ENCODE peak calls at places on chromosomes 5 and 9, in four cellular contexts. Q, H, V and X are unnamed samples.

GRCh38 chr5:172870261-172870806 is 36.3 kb downstream of the ERGIC1 start:
- DNase-seq in H (no peak), Q (no peak), V (no peak), X (no peak)

GRCh38 chr9:3948826-3949578 is 350.9 kb downstream of the GLIS3 start:
- DNase-seq in Q (no peak), V (no peak), H (no peak), X (no peak)

GRCh38 chr9:90803860-90804593 is 2.4 kb downstream of the SYK start:
- DNase-seq in H (no peak), V (no peak), Q (no peak), X (no peak)

GRCh38 chr5:55636711-55637110 is 75.4 kb downstream of the SLC38A9 start:
- DNase-seq in H (peak), V (no peak), Q (no peak), X (peak)

GRCh38 chr9:88586452-88586851 is 51.5 kb downstream of the NXNL2 start:
- DNase-seq in Q (no peak), H (no peak), V (no peak), X (no peak)

GRCh38 chr5:86979801-86980510 is 287.7 kb upstream of the RASA1 start:
- DNase-seq in Q (no peak), V (no peak), H (peak), X (no peak)

GRCh38 chr9:97710356-97711222 is 13.4 kb upstream of the XPA start:
- DNase-seq in H (peak), Q (peak), V (no peak), X (no peak)

GRCh38 chr5:117041926-117042595 is 467.4 kb upstream of the SEMA6A start:
- DNase-seq in H (no peak), V (no peak), Q (no peak), X (no peak)

GRCh38 chr9:16058131-16058549 is 505.3 kb downstream of the CCDC171 start:
- DNase-seq in V (no peak), Q (no peak), H (no peak), X (no peak)

GRCh38 chr5:109921735-109922395 is 232.1 kb downstream of the MAN2A1 start:
- DNase-seq in H (no peak), V (no peak), Q (no peak), X (no peak)

GRCh38 chr5:53590759-53591158 is 30.3 kb downstream of the NDUFS4 start:
- DNase-seq in V (no peak), H (no peak), Q (no peak), X (no peak)

GRCh38 chr5:94832685-94833084 is 214.2 kb downstream of the SLF1 start:
- DNase-seq in V (no peak), Q (no peak), H (no peak), X (no peak)

GRCh38 chr9:118395415-118395814 is 691.2 kb downstream of the TLR4 start:
- DNase-seq in Q (no peak), H (no peak), V (no peak), X (no peak)

GRCh38 chr5:122076669-122077450 is 1.2 kb downstream of the LOX start:
- DNase-seq in V (no peak), H (peak), Q (peak), X (peak)

GRCh38 chr5:175202461-175203065 is 241.4 kb downstream of the DRD1 start:
- DNase-seq in V (no peak), H (no peak), Q (no peak), X (no peak)

GRCh38 chr9:20962487-20962886 is 69.0 kb downstream of the HACD4 start:
- DNase-seq in H (no peak), Q (no peak), V (no peak), X (no peak)

GRCh38 chr5:112594060-112594850 is 143.4 kb upstream of the APC start:
- DNase-seq in Q (peak), H (no peak), V (no peak), X (no peak)

GRCh38 chr9:42388846-42389245 is 205.4 kb downstream of the SPATA31A6 start:
- DNase-seq in Q (no peak), H (no peak), V (no peak), X (no peak)

GRCh38 chr5:2999926-3000325 is 248.4 kb upstream of the IRX2 start:
- DNase-seq in V (no peak), Q (no peak), H (no peak), X (no peak)

DNA sequence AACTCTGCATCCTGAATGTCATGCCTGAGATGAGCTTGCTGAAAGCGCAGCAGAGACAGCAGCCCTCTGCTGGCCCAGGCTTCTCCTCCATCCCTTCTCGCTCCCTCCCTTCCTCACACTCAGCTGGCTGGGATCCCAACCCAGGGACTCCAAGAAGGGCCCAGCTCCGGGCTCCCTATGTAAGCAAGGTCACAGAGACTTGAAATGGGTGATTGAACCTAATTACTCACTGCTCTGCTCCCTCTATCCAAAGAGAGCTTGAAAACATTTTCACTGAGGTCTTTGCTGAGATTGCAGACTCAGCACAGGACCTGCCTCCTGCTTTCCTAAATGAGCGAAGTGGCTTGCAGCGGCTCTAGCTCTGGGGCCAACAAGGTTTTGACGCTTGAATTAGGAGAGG is 42.8 kb downstream of the RAPGEF1 start:
- DNase-seq in Q (no peak), H (no peak), V (no peak), X (no peak)
- TF ChIP-seq CTCF in Q (peak), H (no peak), V (peak), X (no peak)

DNA sequence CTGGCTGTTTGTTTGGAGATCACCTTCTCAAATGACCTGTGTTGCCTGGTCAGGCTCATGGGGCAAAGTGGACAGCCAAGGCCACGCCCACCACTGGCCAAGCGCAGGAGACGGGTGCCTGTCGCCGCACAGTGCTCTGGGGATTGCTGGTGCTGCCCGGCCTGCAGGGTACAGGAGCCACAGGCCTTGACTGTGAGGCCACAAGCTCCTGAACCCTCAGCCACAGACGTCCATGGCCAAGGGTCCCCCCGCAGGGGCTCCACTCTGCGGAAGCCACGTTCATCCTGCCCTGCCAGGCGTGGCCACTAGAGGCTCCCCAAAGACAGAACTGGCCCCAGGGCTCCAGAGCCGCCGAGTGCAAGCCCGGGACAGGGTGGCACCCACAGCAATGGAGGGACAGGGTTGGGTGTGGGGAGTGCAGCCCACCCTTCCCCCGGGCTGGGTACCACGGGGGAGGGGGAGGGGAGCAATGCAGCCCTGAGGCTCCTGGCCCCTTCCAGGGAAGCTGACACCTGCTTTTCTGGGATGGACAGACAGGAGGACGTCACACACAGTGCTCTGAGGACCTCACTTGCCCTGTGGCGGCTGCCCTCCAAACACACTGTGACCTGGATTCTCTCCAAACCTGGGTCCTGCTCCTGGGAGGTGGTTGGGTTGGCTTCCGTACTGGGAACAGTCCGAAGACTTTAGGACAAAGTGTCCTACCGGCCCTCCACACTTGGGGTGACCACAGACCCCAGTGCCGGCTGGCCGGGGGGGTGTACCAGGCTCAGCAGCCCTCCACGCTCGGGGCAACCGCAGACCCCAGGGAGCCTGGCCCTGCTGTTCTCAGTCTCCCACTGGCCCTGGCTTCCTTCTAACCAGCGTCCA is 21.5 kb downstream of the TPPP start:
- DNase-seq in Q (peak), V (no peak), H (peak), X (peak)
- TF ChIP-seq EP300 in Q (no peak), V (no peak), H (no peak), X (no peak)

GRCh38 chr9:135745189-135745588 is 43.2 kb downstream of the KCNT1 start:
- DNase-seq in H (no peak), V (no peak), Q (no peak), X (no peak)

GRCh38 chr9:135745686-135746324 is 43.8 kb downstream of the KCNT1 start:
- DNase-seq in H (no peak), V (no peak), Q (no peak), X (no peak)

GRCh38 chr9:135744333-135745070 is 42.5 kb downstream of the KCNT1 start:
- DNase-seq in Q (no peak), V (no peak), H (no peak), X (no peak)

GRCh38 chr9:135743021-135743420 is 41.0 kb downstream of the KCNT1 start:
- DNase-seq in H (no peak), V (no peak), Q (no peak), X (no peak)

DNA sequence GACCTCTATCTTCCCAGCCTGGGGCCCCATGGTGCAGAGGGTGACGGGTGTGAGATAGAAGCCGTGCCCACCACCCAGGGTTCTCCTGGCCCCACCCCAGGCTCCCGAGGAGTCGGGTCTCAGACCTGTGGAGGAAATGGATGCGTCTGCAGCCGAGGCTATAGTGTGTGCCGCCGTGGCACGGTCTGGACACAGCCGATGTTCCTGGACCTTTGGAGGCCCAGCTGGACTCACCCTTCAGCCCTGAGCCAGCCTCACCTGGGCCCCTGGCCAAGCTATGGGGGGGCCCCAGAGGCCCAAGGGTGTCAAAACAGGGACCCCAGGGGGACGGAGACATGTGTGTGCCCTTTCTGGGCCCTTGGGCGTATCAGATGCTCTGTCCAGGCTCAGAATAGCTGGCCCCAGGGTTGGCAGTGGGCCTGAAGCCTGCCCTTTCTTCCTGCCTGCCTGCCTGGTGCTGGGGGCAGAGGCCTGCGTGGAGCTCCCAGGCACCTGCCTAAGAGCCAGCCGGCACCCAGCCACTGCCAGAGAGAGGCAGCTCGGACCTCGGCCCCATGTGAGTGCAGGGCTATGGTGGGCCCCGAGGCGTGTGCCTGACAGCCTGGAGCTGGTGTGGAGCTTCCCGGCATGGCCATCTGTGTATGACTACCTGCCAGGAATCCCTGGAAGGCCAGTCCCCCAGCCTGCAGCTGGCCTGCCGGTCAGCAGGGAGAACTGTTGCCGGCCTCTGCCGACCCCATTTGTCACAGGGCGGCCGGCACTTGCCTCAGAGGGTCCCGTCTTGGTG is 41.8 kb downstream of the KCNT1 start:
- DNase-seq in H (no peak), V (no peak), Q (no peak), X (no peak)
- TF ChIP-seq CTCF in H (no peak), V (no peak), Q (no peak), X (no peak)

GRCh38 chr5:65925601-65926275 is 637 bp upstream of the ERBIN start:
- DNase-seq in Q (peak), H (peak), V (no peak), X (peak)
- TF ChIP-seq EP300 in Q (peak), H (peak), V (no peak), X (peak)

DNA sequence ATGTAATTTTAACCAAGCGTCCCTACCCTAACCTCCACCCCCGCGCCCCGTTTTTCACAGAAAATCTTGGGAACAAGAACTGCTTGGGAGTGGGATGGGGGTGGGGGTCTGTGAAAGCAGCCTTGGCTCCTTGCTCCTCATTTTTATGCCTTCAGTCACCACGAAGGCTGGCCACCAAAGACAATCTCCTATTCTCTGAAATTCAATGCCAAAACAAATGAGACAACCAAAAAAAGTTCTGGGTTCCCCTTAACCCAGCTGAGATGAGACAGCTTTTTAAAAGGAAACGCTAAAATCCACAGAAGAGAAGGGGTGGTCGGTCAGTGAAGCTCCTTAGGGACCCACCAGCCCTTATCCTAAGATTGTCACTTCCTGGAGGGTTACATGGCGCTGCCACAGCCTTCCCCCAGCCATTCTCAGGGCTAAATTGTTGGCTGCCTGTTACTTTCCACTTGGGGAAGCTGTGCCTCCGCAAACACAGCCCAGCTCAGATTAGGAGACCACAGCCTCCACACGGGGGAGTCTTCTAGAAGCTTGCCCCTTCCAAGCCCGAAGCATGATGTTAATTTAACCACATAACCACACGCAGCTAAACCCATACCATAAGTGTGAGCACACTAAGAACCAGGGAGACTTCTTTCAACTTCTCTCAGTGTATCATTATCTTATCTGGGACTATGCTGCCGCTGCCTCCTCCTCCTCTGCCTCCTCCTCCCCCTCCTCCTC is 136.3 kb downstream of the FOXD1 start:
- DNase-seq in H (no peak), Q (no peak), V (no peak), X (no peak)
- TF ChIP-seq CTCF in H (no peak), Q (peak), V (no peak), X (no peak)

GRCh38 chr9:14096182-14096922 is 217.6 kb downstream of the NFIB start:
- DNase-seq in V (no peak), H (no peak), Q (peak), X (no peak)
- TF ChIP-seq EP300 in V (no peak), H (no peak), Q (peak), X (no peak)

GRCh38 chr5:307306-307705 is 14.2 kb upstream of the AHRR start:
- DNase-seq in Q (no peak), H (no peak), V (no peak), X (no peak)

GRCh38 chr5:307794-308579 is 13.5 kb upstream of the AHRR start:
- DNase-seq in Q (no peak), H (no peak), V (no peak), X (no peak)

GRCh38 chr5:310941-311434 is 10.5 kb upstream of the AHRR start:
- DNase-seq in Q (no peak), H (no peak), V (no peak), X (no peak)

GRCh38 chr5:310516-310915 is 11.0 kb upstream of the AHRR start:
- DNase-seq in H (no peak), V (no peak), Q (no peak), X (no peak)

GRCh38 chr5:308672-309271 is 12.7 kb upstream of the AHRR start:
- DNase-seq in V (no peak), Q (peak), H (no peak), X (no peak)
- TF ChIP-seq CTCF in V (no peak), Q (peak), H (no peak), X (no peak)

DNA sequence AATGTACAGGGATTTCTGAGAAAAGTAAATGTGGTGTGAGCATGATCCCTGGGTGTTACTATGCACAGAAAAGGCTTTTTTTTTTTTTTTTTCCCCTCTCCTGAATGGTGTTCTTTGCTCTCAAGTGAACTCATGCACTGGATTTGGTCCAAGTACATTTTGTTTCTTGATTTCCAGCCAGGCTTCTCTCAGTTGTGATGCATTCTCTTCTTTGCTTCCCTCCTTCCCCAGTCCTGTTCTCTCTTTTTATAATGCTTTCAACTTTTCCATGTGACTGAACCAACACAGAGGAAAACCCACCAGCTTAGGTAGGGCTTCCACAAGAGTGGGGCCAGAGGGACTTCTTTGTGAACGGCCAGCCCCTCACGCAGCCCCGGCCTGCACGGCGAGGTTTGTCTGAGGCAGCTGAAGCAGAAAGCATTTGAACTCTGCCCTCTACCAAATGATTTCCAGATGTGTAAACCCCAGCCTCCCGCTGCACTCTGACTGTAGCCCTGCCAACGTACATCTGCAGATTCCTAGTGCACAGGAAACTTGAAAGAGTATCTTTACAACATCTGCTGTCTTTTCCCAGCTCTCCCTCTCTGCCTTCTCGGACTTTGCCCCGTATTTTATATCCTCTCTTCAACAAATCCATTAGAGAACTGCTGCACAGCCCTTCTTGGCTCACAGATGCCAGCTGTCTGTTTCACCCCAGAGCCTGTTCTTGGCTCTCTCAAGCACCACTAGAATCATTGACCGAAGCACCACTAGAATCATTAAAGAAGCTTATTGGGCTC is 71.8 kb upstream of the CD180 start:
- DNase-seq in Q (peak), V (no peak), H (peak), X (peak)
- TF ChIP-seq EP300 in Q (peak), V (no peak), H (no peak), X (peak)

GRCh38 chr5:32942225-32942989 is 231.3 kb downstream of the NPR3 start:
- DNase-seq in V (no peak), Q (peak), H (peak), X (no peak)
- TF ChIP-seq CTCF in V (no peak), Q (peak), H (peak), X (no peak)

DNA sequence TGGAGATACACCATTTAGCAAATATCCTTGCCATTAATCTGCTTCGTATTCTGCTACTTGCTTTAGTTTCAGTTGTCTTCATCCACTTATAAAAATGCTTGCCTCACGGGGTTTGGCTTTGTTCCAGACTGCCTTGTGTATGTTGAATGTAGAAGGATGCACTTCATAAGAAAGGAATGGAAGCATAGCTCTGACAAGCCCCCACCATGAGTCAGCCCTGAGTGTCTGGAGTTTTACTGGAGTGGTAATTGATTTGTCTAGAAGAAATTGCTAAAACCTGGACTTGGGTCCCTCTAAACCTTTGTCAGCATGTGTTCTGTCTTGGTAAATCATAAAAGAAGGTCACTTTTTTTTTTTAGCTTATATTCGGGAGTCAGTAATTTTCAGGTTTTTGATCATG is 4.6 kb downstream of the TEX48 start:
- DNase-seq in V (no peak), H (peak), Q (no peak), X (no peak)
- TF ChIP-seq EP300 in V (no peak), H (no peak), Q (no peak), X (no peak)